ENCODE peak calls at places on chromosomes 3 and 15, in eight cellular contexts. C is testis, F is sigmoid colon, I is H54, T is stomach, Q is Peyer's patch, V is esophagus muscularis mucosa, E is ovary. Y is an unnamed sample.

GRCh38 chr3:188165596-188165995 is 11.6 kb downstream of the LPP start:
- DNase-seq in C (no peak), F (no peak), I (no peak), T (no peak), Q (peak; percentile 75), V (no peak), E (no peak), Y (no peak)

GRCh38 chr3:73623316-73623715 is 1.4 kb downstream of the PDZRN3 start:
- DNase-seq in C (peak; percentile 21), F (no peak), I (no peak), T (no peak), Q (no peak), V (no peak), E (no peak), Y (no peak)

GRCh38 chr3:122374034-122374433 is 9.0 kb downstream of the MIX23 start:
- DNase-seq in C (no peak), F (no peak), I (no peak), T (no peak), Q (no peak), V (no peak), E (no peak), Y (no peak)

GRCh38 chr3:143429628-143430514 is 310.3 kb downstream of the CHST2 start:
- DNase-seq in C (no peak), F (no peak), I (no peak), T (no peak), Q (no peak), V (no peak), E (no peak), Y (peak; percentile 17)

GRCh38 chr3:194093822-194094221 is 42.1 kb upstream of the HES1 start:
- DNase-seq in C (no peak), F (no peak), I (no peak), T (no peak), Q (no peak), V (no peak), E (no peak), Y (no peak)

GRCh38 chr3:136195258-136196063 is 674 bp downstream of the MSL2 start:
- DNase-seq in C (peak; percentile 81), F (peak; percentile 90), I (no peak), T (peak; percentile 72), Q (peak; percentile 88), V (peak; percentile 93), E (peak; percentile 86), Y (peak; percentile 83)

GRCh38 chr3:155230382-155230781 is 63.1 kb downstream of the STRIT1 start:
- DNase-seq in C (no peak), F (no peak), I (no peak), T (no peak), Q (no peak), V (no peak), E (no peak), Y (no peak)

GRCh38 chr3:56787784-56788256 is 13.9 kb downstream of the ARHGEF3 start:
- DNase-seq in C (no peak), F (no peak), I (no peak), T (no peak), Q (peak; percentile 80), V (no peak), E (no peak), Y (no peak)

GRCh38 chr3:195905970-195906864 is 2.1 kb downstream of the TNK2 start:
- DNase-seq in C (no peak), F (peak; percentile 44), I (no peak), T (no peak), Q (no peak), V (no peak), E (no peak), Y (no peak)

GRCh38 chr3:188164248-188164687 is 10.3 kb downstream of the LPP start:
- DNase-seq in C (no peak), F (no peak), I (no peak), T (peak; percentile 60), Q (peak; percentile 84), V (no peak), E (no peak), Y (no peak)

GRCh38 chr3:148006508-148006907 is 597.3 kb downstream of the ZIC1 start:
- DNase-seq in C (no peak), F (no peak), I (no peak), T (no peak), Q (no peak), V (no peak), E (no peak), Y (no peak)

GRCh38 chr15:30924353-30924752 is 20.6 kb downstream of the FAN1 start:
- DNase-seq in C (no peak), F (no peak), I (no peak), T (no peak), Q (no peak), V (no peak), E (no peak), Y (no peak)

GRCh38 chr3:151766454-151766853 is 32.7 kb downstream of the AADACL2 start:
- DNase-seq in C (no peak), F (no peak), I (no peak), T (no peak), Q (no peak), V (no peak), E (no peak), Y (no peak)

GRCh38 chr3:106144051-106144450 is 275.2 kb upstream of the CBLB start:
- DNase-seq in C (no peak), F (no peak), I (no peak), T (no peak), Q (no peak), V (no peak), E (no peak), Y (no peak)

GRCh38 chr3:74167926-74168325 is 446.5 kb downstream of the CNTN3 start:
- DNase-seq in C (no peak), F (no peak), I (no peak), T (no peak), Q (no peak), V (no peak), E (no peak), Y (no peak)

GRCh38 chr3:152229692-152230091 is 39.0 kb upstream of the MBNL1 start:
- DNase-seq in C (no peak), F (no peak), I (no peak), T (no peak), Q (no peak), V (no peak), E (no peak), Y (peak; percentile 31)

GRCh38 chr3:15206662-15207576 is 873 bp downstream of the CAPN7 start:
- DNase-seq in C (peak; percentile 55), F (peak; percentile 74), I (peak; percentile 30), T (peak; percentile 32), Q (peak; percentile 66), V (no peak), E (no peak), Y (no peak)

GRCh38 chr15:78932216-78932808 is 12.5 kb downstream of the CTSH start:
- DNase-seq in C (no peak), F (no peak), I (no peak), T (no peak), Q (no peak), V (no peak), E (no peak), Y (no peak)
- TF ChIP-seq POLR2A in C (no peak), F (no peak), I (no peak), T (no peak), Q (no peak), V (no peak), E (no peak), Y (no peak)

GRCh38 chr15:70853270-70853854 is 595 bp downstream of the LARP6 start:
- DNase-seq in C (peak; percentile 35), F (no peak), I (peak; percentile 50), T (no peak), Q (no peak), V (no peak), E (peak; percentile 54), Y (no peak)

GRCh38 chr15:70854669-70854976 is 666 bp upstream of the LARP6 start:
- DNase-seq in C (no peak), F (no peak), I (peak; percentile 46), T (no peak), Q (no peak), V (no peak), E (no peak), Y (no peak)

GRCh38 chr15:70855764-70856163 is 1.8 kb upstream of the LARP6 start:
- DNase-seq in C (no peak), F (no peak), I (peak; percentile 12), T (no peak), Q (no peak), V (peak; percentile 14), E (no peak), Y (no peak)

GRCh38 chr15:70852501-70853269 is 1.3 kb downstream of the LARP6 start:
- DNase-seq in C (no peak), F (no peak), I (peak; percentile 58), T (no peak), Q (no peak), V (no peak), E (no peak), Y (no peak)

GRCh38 chr15:70853855-70854668 is at the start of gene LARP6:
- DNase-seq in C (peak; percentile 52), F (peak; percentile 73), I (peak; percentile 30), T (peak; percentile 67), Q (no peak), V (peak; percentile 91), E (peak; percentile 75), Y (no peak)
- TF ChIP-seq POLR2A in C (no peak), F (peak; percentile 28), I (peak; percentile 74), T (no peak), Q (no peak), V (peak; percentile 34), E (peak; percentile 64), Y (no peak)

GRCh38 chr15:45402162-45402954 is 24.0 kb upstream of the GATM start:
- DNase-seq in C (peak; percentile 97), F (peak; percentile 99), I (peak; percentile 91), T (peak; percentile 95), Q (peak; percentile 98), V (peak; percentile 97), E (peak; percentile 98), Y (peak; percentile 99)
- TF ChIP-seq POLR2A in C (peak; percentile 61), F (peak; percentile 74), I (peak; percentile 58), T (no peak), Q (peak; percentile 86), V (peak; percentile 37), E (peak; percentile 65), Y (peak; percentile 96)

GRCh38 chr3:47414666-47415587 is 34.1 kb downstream of the PTPN23 start:
- DNase-seq in C (no peak), F (no peak), I (no peak), T (no peak), Q (no peak), V (no peak), E (no peak), Y (no peak)

GRCh38 chr3:47412842-47413520 is 32.2 kb downstream of the PTPN23 start:
- DNase-seq in C (no peak), F (no peak), I (no peak), T (no peak), Q (peak; percentile 46), V (no peak), E (no peak), Y (no peak)

GRCh38 chr3:47413751-47414150 is 32.9 kb downstream of the PTPN23 start:
- DNase-seq in C (peak; percentile 56), F (no peak), I (no peak), T (no peak), Q (no peak), V (no peak), E (no peak), Y (no peak)

GRCh38 chr3:47412453-47412756 is 31.6 kb downstream of the PTPN23 start:
- DNase-seq in C (no peak), F (no peak), I (no peak), T (no peak), Q (no peak), V (no peak), E (no peak), Y (no peak)

DNA sequence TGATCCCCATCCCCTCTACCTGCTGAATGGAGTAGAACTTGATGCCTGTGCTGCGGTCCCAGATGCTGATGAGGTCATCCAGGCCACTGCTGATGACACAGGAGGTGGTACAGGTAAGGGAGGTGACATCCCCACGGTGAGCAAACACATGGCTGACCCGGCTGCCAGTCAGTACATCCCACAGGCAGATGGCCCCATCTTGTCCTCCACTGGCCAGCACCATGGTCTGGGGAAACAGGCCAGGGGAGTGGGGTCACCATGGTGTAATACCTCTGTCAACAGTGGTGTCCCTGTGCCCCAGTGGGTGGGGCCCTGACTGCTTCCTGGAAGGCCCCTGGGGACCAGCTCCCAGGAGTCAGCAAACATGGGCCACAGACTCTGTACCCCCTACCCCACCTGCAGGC is 33.3 kb downstream of the PTPN23 start:
- DNase-seq in C (no peak), F (peak; percentile 64), I (no peak), T (no peak), Q (no peak), V (no peak), E (no peak), Y (no peak)
- TF ChIP-seq POLR2A in C (no peak), F (no peak), I (no peak), T (no peak), Q (no peak), V (no peak), E (no peak), Y (no peak)

Y was measured in erythroblast.